ENCODE peak calls at places on chromosomes 2 and 18, in four cellular contexts. S is PC-3, Z is lower lobe of right lung, Y is left ventricle myocardium inferior. W is an unnamed sample. For H3K4me1, the result is how much of the 10 kb centered on the place peaks cover.

GRCh38 chr18:55672574-55673361 is 84.8 kb upstream of the TCF4 start:
- DNase-seq in S (no peak), Z (no peak), Y (no peak), W (no peak)

GRCh38 chr18:36590621-36591580 is 237.9 kb downstream of the TPGS2 start:
- DNase-seq in S (no peak), Z (no peak), Y (no peak), W (no peak)

GRCh38 chr18:74251297-74252031 is 40.3 kb downstream of the CYB5A start:
- DNase-seq in S (peak), Z (no peak), Y (no peak), W (no peak)

GRCh38 chr18:46578987-46579386 is 78.0 kb downstream of the LOXHD1 start:
- DNase-seq in S (no peak), Z (no peak), Y (no peak), W (no peak)

GRCh38 chr2:112644933-112645395 is 775 bp upstream of the SLC20A1 start:
- DNase-seq in S (no peak), Z (no peak), Y (no peak), W (no peak)

GRCh38 chr18:475202-475624 is 25.3 kb downstream of the COLEC12 start:
- DNase-seq in S (peak), Z (no peak), Y (no peak), W (no peak)

GRCh38 chr2:17901246-17901645 is 22.8 kb downstream of the KCNS3 start:
- DNase-seq in S (no peak), Z (no peak), Y (peak), W (no peak)

GRCh38 chr2:106073608-106074406 is 120.3 kb downstream of the UXS1 start:
- DNase-seq in S (no peak), Z (no peak), Y (no peak), W (no peak)

GRCh38 chr2:70726186-70726585 is 41.8 kb downstream of the ADD2 start:
- DNase-seq in S (no peak), Z (no peak), Y (no peak), W (no peak)

GRCh38 chr2:28469304-28469703 is 26.6 kb upstream of the PLB1 start:
- DNase-seq in S (no peak), Z (no peak), Y (no peak), W (no peak)

GRCh38 chr2:25954199-25954752 is 28.0 kb downstream of the KIF3C start:
- DNase-seq in S (no peak), Z (no peak), Y (no peak), W (no peak)

GRCh38 chr2:112627060-112628040 is 18.4 kb upstream of the SLC20A1 start:
- DNase-seq in S (peak), Z (no peak), Y (peak), W (peak)

GRCh38 chr2:201440182-201440581 is 11.1 kb downstream of the TRAK2 start:
- DNase-seq in S (peak), Z (no peak), Y (no peak), W (no peak)

GRCh38 chr18:74617486-74617885 is 19.8 kb downstream of the ZNF407 start:
- DNase-seq in S (no peak), Z (no peak), Y (no peak), W (no peak)

GRCh38 chr2:237744270-237744612 is 54.3 kb upstream of the RBM44 start:
- DNase-seq in S (no peak), Z (no peak), Y (no peak), W (no peak)

GRCh38 chr2:237743561-237744269 is 54.9 kb upstream of the RBM44 start:
- DNase-seq in S (peak), Z (no peak), Y (no peak), W (no peak)

GRCh38 chr2:237746302-237747080 is 52.1 kb upstream of the RBM44 start:
- DNase-seq in S (no peak), Z (no peak), Y (no peak), W (no peak)

GRCh38 chr2:237744613-237745249 is 53.8 kb upstream of the RBM44 start:
- DNase-seq in S (peak), Z (peak), Y (peak), W (peak)

DNA sequence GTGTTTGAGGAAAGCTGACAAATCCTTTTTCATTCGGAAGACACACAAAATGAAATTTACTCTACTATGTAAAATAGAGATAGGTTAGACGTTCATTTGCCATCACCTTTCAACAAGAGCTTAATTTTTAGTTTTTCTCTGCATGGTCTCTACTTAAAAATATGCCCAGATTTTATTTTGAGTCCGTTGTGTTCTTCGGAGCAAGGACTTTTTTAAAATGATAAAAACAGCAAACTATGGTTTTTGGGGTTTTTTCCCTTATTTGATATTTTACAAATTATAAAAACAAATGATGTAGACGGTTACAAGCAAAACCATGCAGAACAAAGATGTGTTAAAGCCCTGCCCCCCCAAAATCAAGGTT is 53.3 kb upstream of the RBM44 start:
- DNase-seq in S (no peak), Z (no peak), Y (no peak), W (no peak)
- H3K27ac ChIP-seq in S (no peak), Z (no peak), Y (no peak), W (no peak)

DNA sequence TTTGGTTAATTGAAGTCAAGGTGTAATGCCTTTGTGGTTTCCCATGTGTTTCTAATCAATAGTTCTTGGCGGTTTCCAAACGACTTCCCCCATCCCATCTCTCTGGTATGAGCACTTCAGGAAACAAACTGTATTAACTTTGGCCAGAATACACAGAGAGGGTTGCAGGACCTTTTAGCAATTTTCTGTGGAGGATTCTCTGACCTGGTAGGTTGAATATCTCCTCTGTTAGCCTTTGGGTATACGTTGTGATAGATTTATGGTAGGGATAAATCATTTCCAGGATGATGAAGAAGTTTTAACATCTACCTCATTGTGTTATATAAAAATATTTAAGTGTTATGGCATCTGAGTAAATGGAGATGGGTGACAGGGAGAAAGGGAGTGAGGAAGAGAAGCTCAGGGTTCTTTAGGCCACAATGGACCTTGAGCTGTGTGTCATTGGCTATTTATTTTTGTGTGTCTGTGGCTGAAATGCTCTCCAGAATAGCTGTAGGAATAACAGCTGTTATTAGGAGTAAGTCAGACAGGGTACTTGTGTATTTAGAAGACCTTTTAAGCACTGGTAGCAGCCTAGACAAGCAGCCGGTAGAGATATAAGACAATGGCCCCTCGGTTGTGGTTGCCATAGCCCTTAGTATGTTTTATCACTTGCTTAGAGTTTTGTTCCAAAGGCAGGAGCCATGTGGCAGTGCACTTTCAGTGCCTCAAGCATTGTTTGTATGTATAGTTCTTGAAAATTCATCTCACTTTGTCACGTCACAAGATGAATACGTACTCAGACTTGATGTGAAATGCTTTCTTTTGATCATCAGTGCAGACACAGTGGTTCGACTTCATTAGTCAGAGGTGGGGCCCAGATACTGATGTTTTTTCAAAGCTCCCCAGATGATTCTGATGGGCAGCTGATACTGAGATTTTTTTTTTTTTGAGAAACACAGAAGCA is 91.1 kb downstream of the FMNL2 start:
- DNase-seq in S (no peak), Z (no peak), Y (no peak), W (no peak)
- H3K4me1 ChIP-seq in S (under half), Z (under half), Y (under half), W (under half)

GRCh38 chr2:74146929-74147728 is 583 bp downstream of the BOLA3 start:
- DNase-seq in S (peak), Z (no peak), Y (no peak), W (no peak)

GRCh38 chr2:74148457-74149248 is 941 bp upstream of the BOLA3 start:
- DNase-seq in S (no peak), Z (no peak), Y (no peak), W (no peak)

GRCh38 chr2:74149249-74149530 is 1.5 kb upstream of the BOLA3 start:
- DNase-seq in S (no peak), Z (no peak), Y (no peak), W (no peak)

GRCh38 chr2:74149570-74150319 is 2.0 kb upstream of the BOLA3 start:
- DNase-seq in S (no peak), Z (no peak), Y (no peak), W (no peak)

DNA sequence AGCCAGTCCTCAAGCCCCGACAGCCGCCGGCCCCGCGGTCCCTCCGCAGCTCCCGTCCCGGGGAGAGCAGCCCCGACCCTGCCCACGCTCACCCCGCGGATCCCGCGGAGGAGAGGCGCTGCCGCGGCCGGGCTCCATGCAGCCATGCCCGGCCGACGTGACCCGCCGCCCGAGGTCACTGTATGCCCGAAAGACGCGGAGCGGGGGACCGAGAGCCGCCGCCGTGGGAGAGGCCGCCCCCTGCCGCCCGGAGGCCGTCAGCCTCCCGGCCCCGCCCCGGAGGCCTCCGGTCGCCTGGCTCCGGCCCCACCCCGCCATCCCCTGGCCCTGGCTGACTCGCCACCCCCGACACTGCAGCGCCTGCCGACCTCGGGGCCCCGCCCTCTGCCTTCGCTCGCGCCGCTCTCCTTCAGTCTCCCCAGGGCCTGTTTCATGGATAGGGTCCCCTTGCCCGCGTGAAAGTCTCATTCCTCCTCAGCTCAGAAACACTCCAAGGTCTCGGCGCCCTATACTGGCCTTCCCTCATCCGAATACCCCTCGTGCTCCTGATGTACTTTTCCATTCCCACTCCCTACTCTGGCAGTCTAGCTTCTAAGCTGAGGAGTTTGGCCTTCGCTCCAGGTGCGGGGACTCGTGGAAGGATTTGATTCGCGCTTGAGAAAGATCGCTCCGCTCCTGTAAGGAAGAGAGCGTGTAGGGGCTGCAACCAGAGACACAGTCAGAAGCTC is at the start of gene BOLA3:
- DNase-seq in S (peak), Z (peak), Y (peak), W (peak)
- H3K27ac ChIP-seq in S (peak), Z (peak), Y (peak), W (no peak)

GRCh38 chr2:101107246-101107645 is 43.9 kb downstream of the TBC1D8 start:
- DNase-seq in S (no peak), Z (no peak), Y (no peak), W (no peak)

GRCh38 chr2:101108357-101108756 is 42.8 kb downstream of the TBC1D8 start:
- DNase-seq in S (no peak), Z (no peak), Y (peak), W (no peak)

GRCh38 chr2:101105654-101106053 is 45.5 kb downstream of the TBC1D8 start:
- DNase-seq in S (no peak), Z (no peak), Y (no peak), W (no peak)

GRCh38 chr2:101103846-101104245 is 47.3 kb downstream of the TBC1D8 start:
- DNase-seq in S (no peak), Z (no peak), Y (no peak), W (no peak)

DNA sequence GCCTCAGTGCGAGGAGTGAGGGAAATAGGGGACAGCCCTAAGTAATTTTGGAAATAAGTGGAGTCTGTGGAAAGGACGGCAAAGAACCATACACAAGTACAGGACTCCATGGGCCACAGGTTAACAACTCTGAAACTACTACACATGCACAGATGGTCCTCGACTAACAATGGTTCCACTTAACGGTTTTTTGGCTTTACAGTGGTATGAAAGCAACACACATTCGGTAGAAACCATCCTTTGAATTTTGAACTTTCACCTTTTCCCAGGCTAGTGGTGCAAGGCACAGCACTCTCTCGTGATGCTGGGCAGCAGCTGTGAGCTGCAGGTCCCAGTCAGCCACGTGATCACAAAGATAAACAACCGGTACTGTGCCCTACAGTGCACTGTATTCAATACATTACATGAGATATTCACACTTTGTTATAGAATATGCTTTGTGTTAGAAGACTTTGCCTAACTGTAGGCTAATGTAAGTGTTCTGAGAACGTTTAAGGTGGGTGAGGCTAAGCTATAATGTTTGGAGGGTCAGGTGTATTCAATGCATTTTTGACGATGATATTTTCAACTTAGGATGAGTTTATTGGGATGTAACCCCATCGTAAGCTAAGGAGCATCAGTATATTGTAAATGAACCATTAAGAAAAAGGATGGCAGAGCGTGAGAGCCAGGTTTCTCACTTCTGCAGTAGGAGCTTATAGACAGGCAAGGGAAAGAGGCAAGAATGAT is 44.6 kb downstream of the TBC1D8 start:
- DNase-seq in S (no peak), Z (no peak), Y (no peak), W (no peak)
- H3K4me1 ChIP-seq in S (under half), Z (under half), Y (half or more), W (under half)

GRCh38 chr2:136023416-136023815 is 38.0 kb upstream of the DARS1 start:
- DNase-seq in S (no peak), Z (no peak), Y (no peak), W (no peak)

GRCh38 chr2:136021406-136021805 is 36.0 kb upstream of the DARS1 start:
- DNase-seq in S (no peak), Z (no peak), Y (no peak), W (no peak)

GRCh38 chr2:136021976-136022375 is 36.5 kb upstream of the DARS1 start:
- DNase-seq in S (no peak), Z (no peak), Y (no peak), W (no peak)

GRCh38 chr2:136024185-136024584 is 38.8 kb upstream of the DARS1 start:
- DNase-seq in S (no peak), Z (no peak), Y (no peak), W (no peak)

GRCh38 chr2:136022747-136023146 is 37.3 kb upstream of the DARS1 start:
- DNase-seq in S (no peak), Z (no peak), Y (no peak), W (no peak)
- H3K27ac ChIP-seq in S (no peak), Z (no peak), Y (no peak), W (no peak)

W was measured in aorta.